ENCODE peak calls at places on chromosome 12, in six cellular contexts. N is MM.1S, X is SK-N-SH, Q is HCT116, Z is fibroblast of lung, E is NT2/D1. S is an unnamed sample. For H3K4me1, the result is how much of the 10 kb centered on the place peaks cover.

GRCh38 chr12:46950116-46950515 is 124.3 kb upstream of the SLC38A4 start:
- DNase-seq in N (no peak), X (no peak), Q (no peak), Z (no peak), E (no peak), S (no peak)

GRCh38 chr12:114789821-114790220 is 105.8 kb upstream of the TBX3 start:
- DNase-seq in N (no peak), X (no peak), Q (no peak), Z (no peak), E (no peak), S (no peak)

GRCh38 chr12:92000587-92000986 is 145.1 kb downstream of the BTG1 start:
- DNase-seq in N (no peak), X (no peak), Q (no peak), Z (peak), E (no peak), S (no peak)

GRCh38 chr12:48572326-48572725 is 2.5 kb upstream of the LALBA start:
- DNase-seq in N (no peak), X (no peak), Q (no peak), Z (no peak), E (no peak), S (no peak)

GRCh38 chr12:48000878-48001321 is 3.4 kb downstream of the COL2A1 start:
- DNase-seq in N (no peak), X (peak), Q (peak), Z (peak), E (no peak), S (peak)

GRCh38 chr12:28937196-28937595 is 211.9 kb upstream of the FAR2 start:
- DNase-seq in N (no peak), X (no peak), Q (no peak), Z (peak), E (peak), S (no peak)

GRCh38 chr12:15627995-15628945 is 160.9 kb downstream of the EPS8 start:
- DNase-seq in N (no peak), X (no peak), Q (no peak), Z (peak), E (no peak), S (no peak)

GRCh38 chr12:2374092-2374740 is 321.4 kb downstream of the CACNA1C start:
- DNase-seq in N (no peak), X (no peak), Q (no peak), Z (peak), E (no peak), S (no peak)

GRCh38 chr12:9326085-9326484 is 117.9 kb upstream of the PZP start:
- DNase-seq in N (no peak), X (no peak), Q (no peak), Z (no peak), E (no peak), S (no peak)
- H3K4me3 ChIP-seq in N (no peak), X (no peak), Q (no peak), Z (no peak), E (no peak), S (no peak)

DNA sequence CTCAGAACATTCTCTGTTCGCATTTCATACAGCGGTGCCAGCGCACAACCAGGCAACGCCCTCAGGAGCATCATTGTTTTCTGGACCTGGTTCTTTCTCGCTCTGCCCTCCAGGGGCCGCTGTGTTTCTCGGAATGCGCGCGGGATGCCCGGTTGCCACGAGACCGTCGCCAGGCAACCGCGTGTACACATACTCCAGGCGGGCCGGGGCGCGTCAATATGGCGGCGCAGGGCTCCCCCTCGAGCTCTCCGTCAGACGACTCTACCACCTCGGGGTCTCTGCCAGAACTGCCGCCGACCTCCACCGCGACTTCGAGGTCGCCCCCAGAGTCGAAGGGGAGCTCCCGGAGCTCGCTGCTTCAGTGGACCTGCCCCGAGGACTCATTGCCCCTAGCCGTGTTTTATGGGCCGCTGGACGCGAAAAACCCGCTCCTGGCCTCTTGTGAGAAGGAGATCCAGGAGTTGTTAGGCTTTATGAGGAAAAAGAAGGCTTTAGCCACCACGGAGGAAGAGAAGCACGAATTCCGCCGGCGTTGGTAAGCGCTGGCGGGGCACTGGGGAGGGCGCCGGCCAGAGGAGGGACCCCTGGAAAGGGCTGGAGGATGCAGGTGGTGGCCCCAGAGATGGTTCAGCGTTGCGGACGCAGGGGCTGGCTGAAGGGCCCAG is at the start of gene CFAP54:
- DNase-seq in N (peak), X (peak), Q (peak), Z (peak), E (peak), S (peak)
- H3K9ac ChIP-seq in N (peak), X (peak), Q (peak), Z (peak), E (peak), S (peak)

DNA sequence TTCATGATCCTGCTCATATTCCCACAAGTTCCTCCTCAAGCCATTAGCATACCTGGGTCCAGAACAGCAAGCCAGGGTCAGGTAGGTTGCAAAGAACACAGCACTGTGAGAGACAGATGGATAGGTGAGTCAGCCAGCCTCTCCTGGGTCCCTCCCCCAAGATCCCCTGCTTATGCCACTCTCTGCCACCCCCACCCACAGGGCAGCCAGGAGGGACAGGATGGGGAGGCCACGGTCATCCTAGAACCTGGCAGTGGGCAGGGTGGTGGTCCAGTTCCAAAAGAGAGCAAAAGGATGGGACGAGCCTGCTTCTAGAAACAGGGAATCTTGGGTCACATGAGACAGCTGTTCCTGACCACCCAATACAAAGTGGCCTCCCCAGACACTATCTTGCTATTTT is 12.7 kb downstream of the FAIM2 start:
- DNase-seq in N (no peak), X (no peak), Q (no peak), Z (no peak), E (no peak), S (peak)
- H3K4me1 ChIP-seq in N (under half), X (under half), Q (under half), Z (under half), E (under half), S (under half)

DNA sequence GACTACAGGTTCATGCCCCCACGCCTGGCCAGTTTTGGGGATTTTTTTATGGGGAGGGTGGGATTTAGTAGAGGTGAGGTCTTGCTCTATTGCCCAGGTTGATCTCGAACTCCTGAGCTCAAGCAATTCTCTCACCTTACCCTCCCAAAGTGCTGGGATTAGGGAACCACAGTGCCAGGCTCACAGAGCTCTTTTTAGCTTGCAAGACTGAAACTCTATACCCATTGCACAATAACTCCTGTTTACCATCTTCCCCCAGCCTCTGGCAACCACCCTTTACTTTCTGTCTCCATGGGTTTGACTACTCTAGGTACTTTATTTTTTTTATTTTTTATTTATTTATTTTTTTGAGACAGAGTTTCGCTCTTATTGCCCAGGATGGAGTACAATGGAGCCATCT is 25.7 kb upstream of the CDK17 start:
- DNase-seq in N (no peak), X (no peak), Q (no peak), Z (peak), E (no peak), S (no peak)
- H3K4me3 ChIP-seq in N (no peak), X (no peak), Q (no peak), Z (peak), E (no peak), S (no peak)

DNA sequence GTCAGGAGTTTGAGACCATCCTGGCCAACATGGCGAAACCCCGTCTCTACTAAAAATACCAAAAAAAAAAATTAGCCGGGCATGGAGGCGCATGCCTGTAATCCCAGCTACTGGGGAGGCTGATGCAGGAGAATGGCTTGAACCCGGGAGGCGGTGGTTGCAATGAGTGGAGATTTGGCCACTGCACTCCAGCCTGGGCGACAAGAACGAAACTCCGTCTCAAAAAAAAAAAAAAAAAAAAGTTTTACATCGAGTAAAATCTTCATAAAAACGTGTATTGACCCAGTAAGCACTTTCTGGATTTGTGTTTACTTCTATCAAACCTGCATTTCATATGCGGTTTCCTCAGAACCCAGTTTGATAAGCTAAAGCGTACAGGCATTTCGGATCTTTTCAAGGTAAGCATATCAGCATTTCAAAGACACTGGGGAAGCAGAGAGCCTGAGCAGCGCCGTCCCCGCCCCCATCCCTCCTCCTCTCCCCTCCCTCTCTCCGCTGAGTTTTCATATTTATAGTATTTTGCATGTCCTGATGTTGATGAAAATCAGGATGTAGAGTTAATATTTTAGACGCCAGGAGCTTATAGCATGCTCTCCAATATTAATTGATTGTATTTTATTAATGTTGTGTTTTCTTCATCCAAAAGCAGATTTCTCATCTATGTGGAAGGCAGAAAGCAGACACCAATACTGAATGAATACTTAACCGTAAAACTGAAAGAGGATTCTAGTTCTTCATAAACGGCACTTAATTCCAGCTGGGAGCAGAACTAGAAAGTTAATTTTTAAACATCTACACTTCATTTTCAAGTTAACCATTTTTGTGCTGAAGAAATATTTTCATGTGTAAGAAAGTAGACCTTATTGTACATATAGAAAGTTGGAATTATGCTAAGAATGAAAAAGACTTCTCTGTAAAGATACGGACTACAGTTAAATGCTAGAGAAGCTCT is 9.2 kb upstream of the HIP1R start:
- DNase-seq in N (no peak), X (peak), Q (no peak), Z (peak), E (no peak), S (no peak)
- H3K9ac ChIP-seq in N (no peak), X (peak), Q (no peak), Z (no peak), E (no peak), S (peak)

DNA sequence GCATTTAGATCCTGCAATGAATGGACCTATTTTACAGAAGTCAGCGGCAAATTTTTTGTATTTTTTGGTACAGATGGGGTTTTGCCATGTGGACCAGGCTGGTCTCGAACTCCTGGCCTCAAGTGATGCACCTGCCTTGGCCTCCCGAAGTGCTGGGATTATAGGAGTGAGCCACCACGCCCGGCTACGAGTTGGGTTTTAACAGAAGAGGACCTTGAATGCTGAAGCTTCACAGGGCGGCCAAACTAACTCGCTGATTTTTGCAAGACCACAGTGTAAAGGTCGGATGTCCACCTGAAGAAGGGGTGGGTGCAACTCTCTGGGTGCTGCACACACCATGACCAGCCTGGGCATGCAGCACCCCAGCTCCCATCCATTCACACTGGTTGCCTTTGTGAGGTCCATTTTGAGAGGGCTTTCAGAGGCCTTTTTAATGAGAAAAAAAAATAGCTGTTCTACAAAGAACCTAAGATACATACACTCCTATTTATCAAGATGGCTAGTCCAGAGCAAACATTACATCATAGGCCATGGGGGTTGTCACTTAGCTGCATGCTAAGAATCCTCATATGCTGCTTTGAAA is 21.6 kb upstream of the CDK2AP1 start:
- DNase-seq in N (no peak), X (no peak), Q (no peak), Z (no peak), E (no peak), S (no peak)
- H3K4me1 ChIP-seq in N (under half), X (under half), Q (under half), Z (under half), E (under half), S (under half)

DNA sequence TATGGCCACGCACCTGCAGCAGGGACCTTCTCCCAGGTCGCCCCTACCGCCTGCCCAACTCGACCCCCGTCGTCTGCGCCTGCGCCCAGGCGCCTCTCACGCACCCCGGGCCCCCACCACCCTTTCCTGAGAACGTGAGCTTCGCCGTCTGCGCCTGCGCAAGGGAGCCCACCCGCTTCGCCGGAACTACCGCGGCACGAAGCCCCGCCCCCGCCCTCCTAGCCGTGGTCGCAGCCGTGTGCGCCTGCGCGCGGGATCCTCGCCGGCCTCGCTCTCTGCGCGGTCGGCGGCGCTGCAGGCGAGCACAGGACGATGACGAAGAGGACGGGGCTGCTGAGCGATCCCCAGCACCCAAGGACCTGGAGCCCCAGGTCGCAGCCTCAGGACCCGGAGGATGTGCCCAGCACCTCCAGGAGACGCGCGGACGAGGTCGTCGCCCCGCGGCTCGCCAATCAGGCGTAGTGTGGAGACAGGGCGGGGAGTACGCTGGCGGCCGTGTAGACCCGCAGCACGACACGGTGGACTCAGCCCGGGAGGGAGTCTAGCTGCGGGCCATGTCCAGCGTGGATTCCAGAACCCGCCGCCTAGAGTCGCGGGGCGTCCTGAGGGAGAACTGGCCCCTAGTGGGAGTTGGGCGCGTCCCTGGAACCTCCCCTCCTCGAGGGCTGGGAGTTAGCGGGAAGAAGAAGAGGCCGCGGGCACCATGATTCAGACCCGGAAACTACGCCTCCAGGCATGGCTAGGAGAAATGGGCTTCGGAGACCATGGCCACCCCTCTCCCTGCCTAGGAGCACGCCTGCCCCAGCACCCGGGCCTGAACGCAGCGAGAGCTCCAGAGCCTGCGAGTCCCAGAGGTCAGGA is 1120.8 kb upstream of the TMEM132C start:
- DNase-seq in N (no peak), X (peak), Q (peak), Z (peak), E (no peak), S (peak)
- H3K4me3 ChIP-seq in N (no peak), X (peak), Q (peak), Z (peak), E (no peak), S (peak)

DNA sequence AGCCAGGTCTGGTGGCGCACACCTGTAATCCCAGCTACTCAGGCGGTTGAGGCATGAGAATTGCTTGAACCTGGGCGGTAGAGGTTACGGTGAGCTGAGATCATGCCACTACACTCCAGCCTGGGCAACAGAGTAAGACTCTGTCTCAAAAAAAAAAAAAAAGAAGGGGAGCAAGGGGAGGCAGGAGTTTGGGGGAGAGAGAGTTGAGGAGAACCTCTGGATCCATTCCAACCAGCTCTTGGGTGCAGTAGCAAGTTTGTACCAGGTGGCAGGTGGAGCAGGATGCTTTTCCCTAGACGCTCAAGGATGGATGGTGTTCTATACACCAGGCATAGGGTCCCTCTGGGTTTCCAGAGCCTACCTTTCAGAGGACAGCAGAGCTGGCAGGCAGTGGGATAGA is 1.9 kb downstream of the NFE2 start:
- DNase-seq in N (no peak), X (no peak), Q (no peak), Z (no peak), E (no peak), S (no peak)
- H3K9ac ChIP-seq in N (no peak), X (no peak), Q (no peak), Z (no peak), E (no peak), S (no peak)